ENCODE peak calls at places on chromosomes 4 and X, in eight cellular contexts. O is mucosa of descending colon; G is cardiac fibroblast; Y is GM12865; A is OCI-LY7; H is naive thymus-derived CD4-positive, alpha-beta T cell; Z is fibroblast of lung; C is endodermal cell. S is an unnamed sample.

GRCh38 chrX:40132751-40133150 is 35.0 kb upstream of the BCOR start:
- DNase-seq in O (peak), G (peak), Y (no peak), A (no peak), H (no peak), Z (peak), C (no peak), S (peak)

GRCh38 chr4:20395160-20395773 is 143.6 kb downstream of the SLIT2 start:
- DNase-seq in O (peak), G (peak), Y (peak), A (peak), H (no peak), Z (peak), C (peak), S (no peak)

GRCh38 chr4:150327262-150327780 is 249.1 kb downstream of the DCLK2 start:
- DNase-seq in O (no peak), G (no peak), Y (no peak), A (no peak), H (no peak), Z (no peak), C (no peak), S (no peak)

GRCh38 chrX:10884246-10884645 is 226.9 kb upstream of the HCCS start:
- DNase-seq in O (no peak), G (peak), Y (no peak), A (no peak), H (no peak), Z (peak), C (no peak), S (no peak)

GRCh38 chr4:113943863-113944262 is 35.6 kb downstream of the ARSJ start:
- DNase-seq in O (no peak), G (no peak), Y (no peak), A (no peak), H (no peak), Z (no peak), C (no peak), S (no peak)

GRCh38 chrX:119067023-119067739 is 5.6 kb upstream of the CT47C1 start:
- DNase-seq in O (peak), G (peak), Y (peak), A (peak), H (no peak), Z (peak), C (peak), S (peak)

GRCh38 chr4:68461790-68462189 is 14.5 kb downstream of the TMPRSS11E start:
- DNase-seq in O (no peak), G (no peak), Y (no peak), A (no peak), H (no peak), Z (no peak), C (no peak), S (no peak)

GRCh38 chrX:136665258-136665900 is 17.4 kb downstream of the CD40LG start:
- DNase-seq in O (no peak), G (no peak), Y (peak), A (peak), H (no peak), Z (no peak), C (no peak), S (no peak)

GRCh38 chrX:10098235-10098819 is 58.4 kb upstream of the CLCN4 start:
- DNase-seq in O (peak), G (no peak), Y (peak), A (peak), H (no peak), Z (no peak), C (no peak), S (no peak)

GRCh38 chr4:73620115-73620792 is at the start of gene RASSF6:
- DNase-seq in O (peak), G (no peak), Y (peak), A (peak), H (no peak), Z (no peak), C (peak), S (no peak)

GRCh38 chr4:10106421-10107039 is 10.1 kb downstream of the WDR1 start:
- DNase-seq in O (peak), G (peak), Y (peak), A (no peak), H (no peak), Z (peak), C (no peak), S (peak)

GRCh38 chrX:107708762-107709161 is 66.8 kb downstream of the TSC22D3 start:
- DNase-seq in O (no peak), G (no peak), Y (no peak), A (no peak), H (no peak), Z (peak), C (peak), S (no peak)

GRCh38 chrX:136086521-136086920 is 60.8 kb upstream of the FHL1 start:
- DNase-seq in O (no peak), G (peak), Y (no peak), A (no peak), H (no peak), Z (peak), C (no peak), S (no peak)

GRCh38 chr4:137909910-137910309 is 332.2 kb downstream of the SLC7A11 start:
- DNase-seq in O (no peak), G (peak), Y (no peak), A (no peak), H (no peak), Z (no peak), C (peak), S (peak)

GRCh38 chr4:94548571-94548970 is 96.8 kb downstream of the PDLIM5 start:
- DNase-seq in O (no peak), G (peak), Y (no peak), A (no peak), H (no peak), Z (peak), C (no peak), S (no peak)

GRCh38 chrX:26952213-26952612 is 510.9 kb downstream of the PPP4R3C start:
- DNase-seq in O (no peak), G (no peak), Y (no peak), A (no peak), H (no peak), Z (peak), C (no peak), S (no peak)

GRCh38 chrX:28639502-28639901 is 52.3 kb downstream of the IL1RAPL1 start:
- DNase-seq in O (no peak), G (no peak), Y (no peak), A (no peak), H (no peak), Z (no peak), C (no peak), S (no peak)

GRCh38 chrX:96615448-96615847 is 69.2 kb upstream of the DIAPH2 start:
- DNase-seq in O (no peak), G (peak), Y (no peak), A (no peak), H (no peak), Z (peak), C (no peak), S (no peak)

GRCh38 chr4:53355919-53356521 is 9.8 kb downstream of the SCFD2 start:
- DNase-seq in O (no peak), G (no peak), Y (no peak), A (no peak), H (no peak), Z (no peak), C (no peak), S (no peak)

GRCh38 chrX:28552322-28552721 is 34.9 kb upstream of the IL1RAPL1 start:
- DNase-seq in O (no peak), G (peak), Y (no peak), A (no peak), H (no peak), Z (peak), C (no peak), S (no peak)

GRCh38 chr4:24840826-24841587 is 45.6 kb downstream of the SOD3 start:
- DNase-seq in O (no peak), G (no peak), Y (no peak), A (no peak), H (no peak), Z (peak), C (no peak), S (no peak)

GRCh38 chrX:281166-281999 is at the start of gene PLCXD1:
- DNase-seq in O (peak), G (peak), Y (peak), A (peak), H (no peak), Z (peak), C (peak), S (peak)

GRCh38 chr4:186204103-186204559 is 12.8 kb downstream of the CYP4V2 start:
- DNase-seq in O (no peak), G (peak), Y (no peak), A (no peak), H (no peak), Z (peak), C (no peak), S (no peak)

GRCh38 chr4:126264839-126265238 is 950.1 kb downstream of the FAT4 start:
- DNase-seq in O (no peak), G (peak), Y (no peak), A (no peak), H (no peak), Z (peak), C (no peak), S (no peak)

GRCh38 chr4:149553959-149554520 is 261.6 kb downstream of the IQCM start:
- DNase-seq in O (no peak), G (no peak), Y (no peak), A (no peak), H (no peak), Z (no peak), C (no peak), S (no peak)

GRCh38 chr4:94507708-94508107 is 56.0 kb downstream of the PDLIM5 start:
- DNase-seq in O (no peak), G (peak), Y (no peak), A (no peak), H (no peak), Z (peak), C (no peak), S (peak)

GRCh38 chr4:78864405-78865024 is 74.7 kb downstream of the PAQR3 start:
- DNase-seq in O (no peak), G (peak), Y (peak), A (peak), H (no peak), Z (peak), C (no peak), S (peak)

GRCh38 chr4:17557880-17558279 is 19.1 kb upstream of the LAP3 start:
- DNase-seq in O (no peak), G (no peak), Y (no peak), A (no peak), H (no peak), Z (peak), C (no peak), S (no peak)

GRCh38 chrX:40273356-40274050 is 175.7 kb upstream of the BCOR start:
- DNase-seq in O (no peak), G (peak), Y (no peak), A (no peak), H (no peak), Z (peak), C (no peak), S (peak)

GRCh38 chrX:107562482-107562881 is 65.8 kb upstream of the PRPS1 start:
- DNase-seq in O (no peak), G (peak), Y (no peak), A (no peak), H (no peak), Z (peak), C (peak), S (no peak)

GRCh38 chr4:143407475-143407874 is 70.8 kb downstream of the GAB1 start:
- DNase-seq in O (no peak), G (no peak), Y (no peak), A (peak), H (no peak), Z (peak), C (no peak), S (no peak)

GRCh38 chrX:136519069-136519468 is 12.9 kb upstream of the VGLL1 start:
- DNase-seq in O (no peak), G (no peak), Y (no peak), A (no peak), H (no peak), Z (no peak), C (no peak), S (no peak)

GRCh38 chr4:184262901-184263300 is 45.2 kb upstream of the ENPP6 start:
- DNase-seq in O (no peak), G (peak), Y (peak), A (no peak), H (no peak), Z (no peak), C (no peak), S (no peak)

GRCh38 chr4:80335554-80336358 is at the start of gene CFAP299:
- DNase-seq in O (peak), G (peak), Y (peak), A (peak), H (no peak), Z (peak), C (peak), S (peak)

GRCh38 chr4:82125863-82126297 is 247.9 kb downstream of the HNRNPD start:
- DNase-seq in O (no peak), G (no peak), Y (no peak), A (no peak), H (no peak), Z (no peak), C (no peak), S (no peak)

GRCh38 chrX:150475466-150475865 is 93.0 kb upstream of the MTM1 start:
- DNase-seq in O (no peak), G (no peak), Y (no peak), A (no peak), H (no peak), Z (peak), C (no peak), S (no peak)

GRCh38 chr4:107800058-107800457 is 24.7 kb upstream of the SGMS2 start:
- DNase-seq in O (peak), G (no peak), Y (no peak), A (no peak), H (no peak), Z (no peak), C (no peak), S (no peak)
- H3K4me3 ChIP-seq in O (no peak), G (no peak), Y (no peak), A (no peak), H (no peak), Z (no peak), C (no peak), S (no peak)

GRCh38 chr4:41933997-41934812 is 1.0 kb upstream of the TMEM33 start:
- DNase-seq in O (no peak), G (no peak), Y (no peak), A (no peak), H (no peak), Z (no peak), C (no peak), S (no peak)
- H3K4me3 ChIP-seq in O (no peak), G (no peak), Y (peak), A (peak), H (peak), Z (peak), C (peak), S (peak)

GRCh38 chr4:159267023-159267939 is 164.4 kb downstream of the RAPGEF2 start:
- DNase-seq in O (no peak), G (peak), Y (no peak), A (no peak), H (no peak), Z (peak), C (no peak), S (no peak)
- H3K4me3 ChIP-seq in O (no peak), G (peak), Y (no peak), A (no peak), H (no peak), Z (peak), C (no peak), S (no peak)

GRCh38 chr4:25938251-25939186 is 24.5 kb downstream of the SMIM20 start:
- DNase-seq in O (no peak), G (peak), Y (peak), A (no peak), H (no peak), Z (peak), C (no peak), S (no peak)
- H3K4me3 ChIP-seq in O (no peak), G (no peak), Y (peak), A (no peak), H (no peak), Z (no peak), C (no peak), S (no peak)

GRCh38 chrX:44918722-44919121 is 45.7 kb downstream of the KDM6A start:
- DNase-seq in O (no peak), G (no peak), Y (no peak), A (no peak), H (no peak), Z (no peak), C (no peak), S (no peak)

GRCh38 chrX:44913656-44914531 is 40.9 kb downstream of the KDM6A start:
- DNase-seq in O (no peak), G (no peak), Y (no peak), A (no peak), H (no peak), Z (no peak), C (no peak), S (no peak)

GRCh38 chrX:44914532-44915198 is 41.7 kb downstream of the KDM6A start:
- DNase-seq in O (no peak), G (peak), Y (no peak), A (no peak), H (no peak), Z (peak), C (no peak), S (no peak)

GRCh38 chrX:44915361-44915868 is 42.4 kb downstream of the KDM6A start:
- DNase-seq in O (no peak), G (peak), Y (no peak), A (no peak), H (no peak), Z (peak), C (no peak), S (no peak)
- H3K4me3 ChIP-seq in O (no peak), G (peak), Y (no peak), A (no peak), H (no peak), Z (peak), C (no peak), S (no peak)

DNA sequence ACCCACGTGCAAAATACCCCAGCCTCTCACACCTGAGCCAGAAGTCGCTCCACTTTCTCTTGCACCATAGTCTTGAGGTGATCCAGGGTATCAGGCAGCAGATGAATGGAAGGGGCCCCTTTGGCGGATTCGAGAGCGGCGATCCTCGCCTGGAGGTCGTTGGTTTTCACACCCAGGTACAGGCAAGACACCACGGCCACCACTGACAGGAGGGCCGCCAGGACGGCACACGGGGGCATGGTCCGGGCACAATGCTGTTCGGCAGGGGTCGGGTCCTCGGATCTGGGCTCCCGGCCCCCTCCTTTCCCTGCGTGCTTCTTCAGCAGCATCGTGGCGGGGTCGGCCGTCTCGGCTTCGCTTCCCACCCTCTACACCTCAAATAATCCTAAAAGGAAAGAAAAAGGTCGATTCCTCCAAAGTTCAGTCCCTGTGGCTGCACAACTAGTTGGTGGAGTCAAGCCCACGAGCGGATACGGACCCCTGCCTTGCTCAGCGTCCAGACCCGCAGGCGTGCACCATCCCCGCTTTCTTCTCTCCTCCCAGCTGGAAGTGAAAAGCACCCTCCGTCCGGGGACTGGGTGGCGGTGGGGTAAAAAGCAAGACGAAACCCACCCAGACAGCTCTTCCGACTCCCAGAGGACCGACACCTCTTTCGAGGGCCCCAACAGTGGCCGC is 630 bp downstream of the COL25A1 start:
- DNase-seq in O (peak), G (no peak), Y (no peak), A (no peak), H (no peak), Z (no peak), C (peak), S (no peak)
- H3K4me3 ChIP-seq in O (no peak), G (peak), Y (peak), A (no peak), H (peak), Z (peak), C (peak), S (peak)

GRCh38 chrX:123425471-123425870 is 241.4 kb downstream of the GRIA3 start:
- DNase-seq in O (no peak), G (no peak), Y (no peak), A (no peak), H (no peak), Z (no peak), C (no peak), S (no peak)
- H3K4me3 ChIP-seq in O (no peak), G (no peak), Y (no peak), A (no peak), H (no peak), Z (no peak), C (no peak), S (no peak)

GRCh38 chr4:38672247-38673071 is 8.5 kb downstream of the KLF3 start:
- DNase-seq in O (peak), G (no peak), Y (no peak), A (no peak), H (no peak), Z (no peak), C (peak), S (no peak)

GRCh38 chr4:38673109-38673978 is 9.3 kb downstream of the KLF3 start:
- DNase-seq in O (peak), G (peak), Y (no peak), A (no peak), H (no peak), Z (peak), C (peak), S (peak)

GRCh38 chr4:38670939-38671593 is 7.1 kb downstream of the KLF3 start:
- DNase-seq in O (peak), G (no peak), Y (peak), A (no peak), H (no peak), Z (no peak), C (peak), S (no peak)

GRCh38 chr4:38670061-38670894 is 6.3 kb downstream of the KLF3 start:
- DNase-seq in O (no peak), G (no peak), Y (no peak), A (no peak), H (no peak), Z (no peak), C (peak), S (no peak)

GRCh38 chr4:38671594-38671943 is 7.6 kb downstream of the KLF3 start:
- DNase-seq in O (no peak), G (no peak), Y (peak), A (no peak), H (no peak), Z (no peak), C (no peak), S (no peak)
- H3K4me3 ChIP-seq in O (no peak), G (no peak), Y (no peak), A (no peak), H (peak), Z (no peak), C (peak), S (no peak)

GRCh38 chr4:41120297-41121217 is 93.8 kb downstream of the APBB2 start:
- DNase-seq in O (no peak), G (peak), Y (no peak), A (no peak), H (no peak), Z (peak), C (no peak), S (peak)
- H3K4me3 ChIP-seq in O (no peak), G (no peak), Y (no peak), A (no peak), H (no peak), Z (no peak), C (no peak), S (no peak)

DNA sequence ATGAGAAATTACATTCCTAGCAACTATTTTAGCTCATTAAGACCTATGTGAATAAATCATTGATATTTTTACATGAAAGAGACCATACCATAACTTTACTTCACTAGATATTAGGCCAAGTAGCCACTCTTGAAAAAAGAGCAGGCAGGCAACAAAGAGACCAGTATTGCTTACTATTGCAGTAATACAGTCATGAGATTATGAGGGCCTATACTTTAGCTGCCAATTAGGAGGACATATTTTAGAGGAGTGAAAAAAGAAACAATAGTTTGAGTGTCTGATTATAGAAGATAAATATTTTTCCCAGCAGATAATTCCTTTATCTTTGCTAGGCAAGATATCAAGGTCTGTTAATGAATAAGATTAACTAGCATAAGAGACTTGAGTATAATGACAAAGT is 739.0 kb downstream of the GRID2 start:
- DNase-seq in O (no peak), G (no peak), Y (no peak), A (no peak), H (no peak), Z (no peak), C (no peak), S (no peak)
- H3K4me3 ChIP-seq in O (no peak), G (no peak), Y (no peak), A (no peak), H (no peak), Z (no peak), C (no peak), S (no peak)

S was measured in uterus.